ENCODE peak calls at places on chromosome X, in six cellular contexts. Q is transverse colon, K is Peyer's patch, E is fibroblast of lung, A is breast epithelium, W is stomach. B is an unnamed sample.

GRCh38 chrX:130826249-130826648 is 76.8 kb downstream of the ENOX2 start:
- DNase-seq in E (no peak), A (no peak), K (no peak), W (no peak), Q (no peak), B (no peak)

GRCh38 chrX:39665830-39666518 is 431.8 kb downstream of the BCOR start:
- DNase-seq in E (peak; percentile 64), W (no peak), Q (no peak), K (no peak), A (no peak), B (no peak)

GRCh38 chrX:19091596-19091995 is 30.7 kb downstream of the ADGRG2 start:
- DNase-seq in W (no peak), E (no peak), K (no peak), Q (no peak), A (no peak), B (no peak)

GRCh38 chrX:68865300-68865699 is 36.5 kb downstream of the EFNB1 start:
- DNase-seq in W (no peak), Q (no peak), E (no peak), K (no peak), A (no peak), B (no peak)

GRCh38 chrX:16394290-16394689 is 227.0 kb downstream of the MAGEB17 start:
- DNase-seq in Q (no peak), E (no peak), K (no peak), A (no peak), W (peak; percentile 26), B (no peak)

GRCh38 chrX:139680356-139680755 is 27.6 kb downstream of the MCF2 start:
- DNase-seq in A (no peak), K (no peak), Q (no peak), E (no peak), W (no peak), B (no peak)

GRCh38 chrX:3545901-3546300 is 167.5 kb downstream of the PRKX start:
- DNase-seq in W (no peak), A (no peak), E (no peak), K (no peak), Q (no peak), B (no peak)

GRCh38 chrX:13029341-13029740 is 15.1 kb downstream of the FAM9C start:
- DNase-seq in E (peak; percentile 55), K (no peak), W (peak; percentile 71), A (peak; percentile 53), Q (peak; percentile 53), B (peak; percentile 64)

GRCh38 chrX:69268637-69269036 is 103.4 kb upstream of the PJA1 start:
- DNase-seq in W (no peak), K (no peak), E (no peak), Q (no peak), A (no peak), B (no peak)

GRCh38 chrX:103488794-103489193 is 30.5 kb downstream of the RAB40A start:
- DNase-seq in W (no peak), E (no peak), A (no peak), Q (no peak), K (no peak), B (no peak)

GRCh38 chrX:65667503-65668355 is at the start of gene MSN:
- DNase-seq in W (peak; percentile 71), Q (peak; percentile 76), K (peak; percentile 64), A (peak; percentile 51), E (peak; percentile 57), B (peak; percentile 64)

GRCh38 chrX:120732461-120732860 is 102.6 kb upstream of the C1GALT1C1 start:
- DNase-seq in K (no peak), A (no peak), W (no peak), E (peak; percentile 20), Q (no peak), B (no peak)

GRCh38 chrX:72526534-72527508 is 45.8 kb downstream of the HDAC8 start:
- DNase-seq in K (no peak), W (no peak), Q (no peak), E (peak; percentile 53), A (no peak), B (no peak)

GRCh38 chrX:63128509-63128908 is 222.6 kb downstream of the SPIN4 start:
- DNase-seq in E (peak; percentile 1), A (no peak), W (no peak), Q (no peak), K (no peak), B (no peak)

GRCh38 chrX:33336783-33337182 is 125.4 kb upstream of the DMD start:
- DNase-seq in E (no peak), A (no peak), Q (no peak), W (no peak), K (no peak), B (no peak)

GRCh38 chrX:95145848-95146540 is 1472.0 kb downstream of the FAM133A start:
- DNase-seq in A (no peak), E (no peak), W (no peak), Q (no peak), K (no peak), B (no peak)

GRCh38 chrX:21661316-21661715 is 3.2 kb upstream of the KLHL34 start:
- DNase-seq in W (no peak), K (no peak), Q (no peak), A (no peak), E (no peak), B (no peak)

GRCh38 chrX:153102436-153102835 is 30.2 kb downstream of the PNMA6A start:
- DNase-seq in E (no peak), Q (no peak), K (no peak), W (no peak), A (no peak), B (no peak)

GRCh38 chrX:14864626-14865025 is 8.2 kb downstream of the FANCB start:
- DNase-seq in A (no peak), E (peak; percentile 54), K (no peak), Q (no peak), W (no peak), B (no peak)

GRCh38 chrX:149161438-149162088 is 343.5 kb downstream of the IDS start:
- DNase-seq in E (no peak), K (no peak), Q (no peak), A (peak; percentile 43), W (no peak), B (no peak)

GRCh38 chrX:67612231-67612630 is 68.4 kb downstream of the AR start:
- DNase-seq in Q (no peak), E (peak; percentile 69), W (no peak), K (no peak), A (no peak), B (no peak)

GRCh38 chrX:111119341-111119740 is 23.4 kb downstream of the PAK3 start:
- DNase-seq in W (no peak), K (no peak), E (no peak), Q (no peak), A (no peak), B (no peak)

DNA sequence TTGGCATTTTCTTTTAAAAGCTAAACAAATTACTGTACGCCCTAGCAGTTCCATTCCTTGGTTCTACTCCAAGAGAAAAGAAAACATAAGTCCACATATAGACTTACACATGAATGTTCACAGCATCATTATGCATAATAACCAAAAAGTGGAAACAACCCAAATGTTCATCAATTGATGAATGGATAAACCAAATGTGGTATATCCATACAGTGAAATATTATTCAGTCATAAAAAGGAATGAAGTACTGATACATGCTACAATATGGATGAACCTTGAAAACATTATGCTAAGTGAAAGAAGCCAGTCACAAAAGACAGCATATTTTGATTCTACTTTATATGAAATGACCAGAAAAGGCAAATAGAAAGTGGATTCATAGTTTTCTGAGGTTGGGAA is 36.5 kb downstream of the MED14 start:
- DNase-seq in K (no peak), Q (no peak), E (no peak), W (no peak), A (no peak), B (no peak)
- H3K36me3 ChIP-seq in K (no peaks in the 10 kb centered on the region), Q (no peaks in the 10 kb centered on the region), E (no peaks in the 10 kb centered on the region), W (peaks cover 58% of the 10 kb centered on the region), A (no peaks in the 10 kb centered on the region), B (no peaks in the 10 kb centered on the region)

DNA sequence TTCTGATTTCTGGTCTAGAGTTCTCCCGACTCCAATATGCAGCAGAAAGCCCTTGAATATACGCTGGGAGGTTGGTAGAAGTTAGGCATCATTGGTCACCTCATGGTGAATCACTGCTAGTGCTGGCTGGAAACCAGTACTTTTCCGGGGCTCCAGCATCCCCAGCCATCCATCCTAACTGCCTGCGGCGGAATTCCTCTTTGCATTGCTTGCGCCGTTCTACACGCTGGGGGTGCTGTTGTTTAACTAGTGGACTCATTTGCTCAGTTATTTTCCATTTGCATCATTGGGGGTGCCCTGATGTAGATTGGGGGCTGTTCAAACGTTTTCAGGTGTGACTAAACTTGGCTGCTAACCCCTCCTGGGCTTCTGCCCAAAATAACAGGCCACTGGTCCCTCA is 23.3 kb upstream of the GPR50 start:
- DNase-seq in E (peak; percentile 37), Q (no peak), A (no peak), K (no peak), W (no peak), B (no peak)
- TF ChIP-seq CTCF in E (peak; percentile 13), Q (no peak), A (no peak), K (no peak), W (no peak), B (no peak)

GRCh38 chrX:291411-291901 is 10.3 kb downstream of the PLCXD1 start:
- DNase-seq in K (no peak), Q (no peak), E (no peak), A (peak; percentile 43), W (no peak), B (peak; percentile 9)
- H3K36me3 ChIP-seq in K (no peaks in the 10 kb centered on the region), Q (no peaks in the 10 kb centered on the region), E (peaks cover 16% of the 10 kb centered on the region), A (no peaks in the 10 kb centered on the region), W (peaks cover 87% of the 10 kb centered on the region), B (no peaks in the 10 kb centered on the region)

GRCh38 chrX:118459494-118459893 is 36.1 kb upstream of the DOCK11 start:
- DNase-seq in K (no peak), A (no peak), E (peak; percentile 31), Q (no peak), W (no peak), B (no peak)
- TF ChIP-seq CTCF in K (peak; percentile 50), A (peak; percentile 44), E (peak; percentile 64), Q (peak; percentile 32), W (peak; percentile 35), B (no peak)

DNA sequence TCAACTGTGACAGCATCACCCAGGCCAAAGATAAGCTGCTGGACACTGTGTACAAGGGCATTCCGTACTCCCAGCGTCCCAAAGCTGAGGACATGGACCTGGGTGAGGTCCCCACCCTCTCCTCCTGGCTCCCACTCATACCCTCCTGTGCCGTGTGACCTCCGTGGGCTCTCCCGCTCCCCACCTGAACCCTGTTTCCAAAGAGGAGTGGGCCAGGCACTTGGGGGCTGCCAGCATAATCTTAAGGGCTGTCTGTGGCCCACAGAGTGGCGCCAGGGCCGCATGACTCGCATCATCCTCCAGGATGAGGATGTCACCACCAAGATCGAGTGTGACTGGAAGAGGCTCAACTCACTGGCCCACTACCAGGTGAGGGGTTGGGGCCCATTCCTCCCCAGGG is 10.0 kb downstream of the LAGE3 start:
- DNase-seq in W (no peak), E (no peak), Q (no peak), K (no peak), A (no peak), B (no peak)
- H3K36me3 ChIP-seq in W (peaks cover 77% of the 10 kb centered on the region), E (peaks cover 24% of the 10 kb centered on the region), Q (no peaks in the 10 kb centered on the region), K (no peaks in the 10 kb centered on the region), A (no peaks in the 10 kb centered on the region), B (peaks cover 7% of the 10 kb centered on the region)

B was measured in pancreas.